ENCODE peak calls at places on chromosomes 11 and 22, in seven cellular contexts. R, Y, K, E, O, M and P are unnamed samples.

GRCh38 chr11:126697937-126698336 is 302.6 kb downstream of the KIRREL3 start:
- DNase-seq in R (no peak), Y (no peak), K (no peak), E (no peak), O (no peak), M (no peak), P (no peak)

GRCh38 chr22:22060200-22061084 is 77.9 kb upstream of the TOP3B start:
- DNase-seq in R (peak), Y (peak), K (peak), E (peak), O (peak), M (no peak), P (no peak)

GRCh38 chr22:32628626-32629587 is 154.3 kb downstream of the FBXO7 start:
- DNase-seq in R (no peak), Y (no peak), K (no peak), E (no peak), O (no peak), M (no peak), P (peak)

GRCh38 chr22:40176921-40177737 is 596 bp upstream of the TNRC6B start:
- DNase-seq in R (peak), Y (peak), K (no peak), E (peak), O (peak), M (no peak), P (no peak)

GRCh38 chr11:128424867-128425285 is 162.5 kb downstream of the ETS1 start:
- DNase-seq in R (peak), Y (peak), K (no peak), E (peak), O (peak), M (no peak), P (no peak)

GRCh38 chr22:35258144-35258988 is 1.1 kb downstream of the HMGXB4 start:
- DNase-seq in R (no peak), Y (peak), K (no peak), E (peak), O (no peak), M (no peak), P (no peak)

GRCh38 chr11:15793032-15793996 is 563.0 kb downstream of the SOX6 start:
- DNase-seq in R (no peak), Y (no peak), K (no peak), E (peak), O (no peak), M (no peak), P (no peak)

GRCh38 chr11:105923252-105923651 is 98.8 kb downstream of the MSANTD4 start:
- DNase-seq in R (no peak), Y (no peak), K (no peak), E (no peak), O (no peak), M (no peak), P (no peak)

GRCh38 chr11:45650166-45651095 is 15.0 kb downstream of the CHST1 start:
- DNase-seq in R (no peak), Y (no peak), K (no peak), E (no peak), O (no peak), M (no peak), P (no peak)

GRCh38 chr11:7592706-7593105 is 78.9 kb downstream of the PPFIBP2 start:
- DNase-seq in R (peak), Y (peak), K (no peak), E (no peak), O (peak), M (no peak), P (peak)

GRCh38 chr11:46120711-46121327 is 435 bp downstream of the PHF21A start:
- DNase-seq in R (peak), Y (peak), K (no peak), E (peak), O (peak), M (no peak), P (no peak)

GRCh38 chr22:25403752-25404471 is 160.6 kb upstream of the GRK3 start:
- DNase-seq in R (no peak), Y (no peak), K (peak), E (peak), O (no peak), M (no peak), P (peak)

GRCh38 chr22:31911565-31912401 is 32.6 kb upstream of the YWHAH start:
- DNase-seq in R (no peak), Y (no peak), K (no peak), E (no peak), O (no peak), M (no peak), P (no peak)

GRCh38 chr22:19844423-19845368 is 10.0 kb downstream of the GNB1L start:
- DNase-seq in R (peak), Y (no peak), K (peak), E (no peak), O (peak), M (peak), P (peak)

GRCh38 chr11:63535734-63536133 is 874 bp upstream of the PLAAT4 start:
- DNase-seq in R (no peak), Y (no peak), K (no peak), E (no peak), O (no peak), M (no peak), P (no peak)

GRCh38 chr11:122140535-122140934 is 24.5 kb upstream of the BLID start:
- DNase-seq in R (no peak), Y (no peak), K (no peak), E (peak), O (no peak), M (no peak), P (no peak)

GRCh38 chr11:129992161-129992944 is 10.3 kb downstream of the PRDM10 start:
- DNase-seq in R (peak), Y (no peak), K (peak), E (peak), O (no peak), M (no peak), P (no peak)

GRCh38 chr11:62575837-62576236 is 2.1 kb upstream of the EEF1G start:
- DNase-seq in R (no peak), Y (no peak), K (no peak), E (no peak), O (no peak), M (peak), P (no peak)

GRCh38 chr11:63553759-63554158 is 9.4 kb downstream of the PLAAT2 start:
- DNase-seq in R (no peak), Y (no peak), K (peak), E (no peak), O (no peak), M (no peak), P (no peak)

GRCh38 chr22:46352691-46353386 is 17.3 kb downstream of the TRMU start:
- DNase-seq in R (peak), Y (no peak), K (no peak), E (peak), O (peak), M (peak), P (no peak)

GRCh38 chr11:66891849-66892660 is 35.2 kb downstream of the LRFN4 start:
- DNase-seq in R (peak), Y (no peak), K (peak), E (peak), O (peak), M (no peak), P (peak)

GRCh38 chr11:113457784-113458183 is 17.4 kb downstream of the DRD2 start:
- DNase-seq in R (no peak), Y (no peak), K (no peak), E (no peak), O (no peak), M (no peak), P (no peak)

GRCh38 chr11:45155627-45156180 is 9.3 kb downstream of the PRDM11 start:
- DNase-seq in R (no peak), Y (no peak), K (no peak), E (no peak), O (no peak), M (no peak), P (no peak)

GRCh38 chr11:126354631-126355323 is 709 bp upstream of the ST3GAL4 start:
- DNase-seq in R (no peak), Y (no peak), K (peak), E (no peak), O (no peak), M (peak), P (no peak)

GRCh38 chr22:20595461-20595860 is 88.1 kb downstream of the MED15 start:
- DNase-seq in R (no peak), Y (no peak), K (no peak), E (no peak), O (no peak), M (no peak), P (no peak)

GRCh38 chr11:75431533-75432525 is 1.2 kb downstream of the KLHL35 start:
- DNase-seq in R (peak), Y (no peak), K (no peak), E (no peak), O (peak), M (peak), P (no peak)

GRCh38 chr11:75430692-75431532 is 2.1 kb downstream of the KLHL35 start:
- DNase-seq in R (no peak), Y (no peak), K (no peak), E (no peak), O (peak), M (peak), P (no peak)

GRCh38 chr11:75429641-75429901 is 3.4 kb downstream of the KLHL35 start:
- DNase-seq in R (no peak), Y (no peak), K (no peak), E (no peak), O (no peak), M (no peak), P (no peak)

GRCh38 chr11:75428989-75429640 is 3.9 kb downstream of the KLHL35 start:
- DNase-seq in R (no peak), Y (no peak), K (no peak), E (no peak), O (peak), M (no peak), P (no peak)

DNA sequence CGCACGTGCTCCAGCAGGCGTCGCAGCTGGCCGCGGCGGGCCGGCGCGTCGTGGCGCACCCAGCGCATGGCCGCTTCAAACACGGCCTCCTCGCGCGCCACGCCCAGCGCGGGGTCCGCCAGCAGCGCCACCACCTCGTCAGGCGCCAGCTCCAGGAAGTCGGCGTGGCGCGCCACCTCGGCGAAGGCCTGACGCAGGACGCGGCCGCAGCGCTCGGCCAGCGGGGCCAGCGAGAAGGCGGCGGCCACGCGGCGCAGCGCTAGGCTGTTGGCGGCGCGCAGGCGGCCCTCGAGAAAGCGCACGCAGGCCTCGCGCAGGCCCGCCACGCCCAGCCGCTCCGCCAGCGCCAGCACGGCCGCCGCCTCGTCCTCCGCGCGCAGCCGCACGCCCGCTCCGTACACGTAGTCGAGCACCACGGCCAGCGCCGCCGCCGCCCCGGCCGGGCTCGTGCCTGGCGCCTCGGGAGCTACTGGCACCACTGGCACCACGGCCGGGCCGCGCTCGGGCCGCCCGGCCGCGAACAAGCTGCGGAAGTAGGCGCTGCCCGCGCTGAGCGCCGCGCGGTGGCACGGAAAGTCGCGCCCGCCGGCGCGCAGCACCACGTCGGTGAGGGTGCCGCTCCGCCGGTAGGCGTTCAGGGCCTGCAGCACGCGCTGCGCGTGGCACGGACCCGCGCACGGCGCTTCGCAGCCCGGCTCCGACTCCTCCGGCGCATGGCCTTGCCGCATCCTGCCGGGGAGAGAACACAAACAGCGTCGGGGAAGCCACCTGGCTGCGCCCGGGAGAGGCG is 2.9 kb downstream of the KLHL35 start:
- DNase-seq in R (peak), Y (no peak), K (peak), E (peak), O (peak), M (no peak), P (no peak)
- TF ChIP-seq CTCF in R (no peak), Y (no peak), K (no peak), E (no peak), O (no peak), M (peak), P (no peak)

GRCh38 chr11:124953753-124954624 is at the start of gene CCDC15:
- DNase-seq in R (peak), Y (peak), K (peak), E (peak), O (peak), M (peak), P (peak)
- TF ChIP-seq CTCF in R (no peak), Y (no peak), K (no peak), E (no peak), O (no peak), M (no peak), P (no peak)

GRCh38 chr22:50613291-50613981 is 12.8 kb downstream of the MAPK8IP2 start:
- DNase-seq in R (peak), Y (no peak), K (no peak), E (no peak), O (no peak), M (no peak), P (no peak)
- TF ChIP-seq CTCF in R (no peak), Y (no peak), K (no peak), E (no peak), O (no peak), M (no peak), P (no peak)

DNA sequence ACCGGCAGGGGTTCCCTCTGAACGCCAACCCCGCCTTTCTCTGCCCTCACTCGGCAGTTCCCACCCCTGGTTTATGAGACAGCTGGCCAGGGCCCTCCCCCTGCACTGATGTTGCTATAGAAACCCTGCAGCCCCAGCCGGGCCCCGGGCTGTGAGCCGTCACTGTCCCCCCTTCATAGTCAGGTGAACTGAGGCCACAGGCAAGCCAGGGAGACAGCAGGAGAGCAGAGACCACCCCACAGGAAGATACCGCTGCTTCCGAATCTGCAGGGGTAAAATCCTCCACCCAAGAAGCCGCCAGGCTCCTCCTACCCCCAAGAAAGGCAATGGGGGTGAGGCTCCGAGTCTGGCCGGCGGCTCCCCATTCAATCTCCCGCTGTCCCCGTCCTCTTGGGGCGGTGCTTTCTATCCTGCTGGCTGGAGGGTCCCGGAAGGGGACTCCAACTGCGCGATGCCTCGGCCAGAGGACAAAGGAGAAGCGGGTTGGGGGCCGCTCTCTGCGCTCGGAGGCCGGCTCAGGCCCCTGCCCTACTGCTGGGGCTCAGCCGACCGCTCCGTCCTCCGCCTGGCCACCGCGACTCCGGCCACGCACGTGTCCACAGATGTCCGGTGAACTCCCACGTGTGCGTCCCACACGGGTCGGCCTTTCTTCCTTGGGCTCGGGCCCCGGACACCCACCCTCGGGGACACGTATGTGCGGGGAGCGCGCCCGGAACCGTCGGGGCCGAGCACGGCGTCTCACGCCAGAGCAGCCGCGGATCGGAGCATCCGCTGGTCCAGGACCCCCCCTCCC is 585 bp downstream of the SLC25A22 start:
- DNase-seq in R (peak), Y (peak), K (peak), E (peak), O (peak), M (no peak), P (no peak)
- TF ChIP-seq CTCF in R (no peak), Y (no peak), K (no peak), E (no peak), O (no peak), M (no peak), P (no peak)

GRCh38 chr22:48895341-48895740 is 932.3 kb downstream of the BRD1 start:
- DNase-seq in R (no peak), Y (no peak), K (no peak), E (no peak), O (no peak), M (peak), P (no peak)

GRCh38 chr22:48894804-48895250 is 932.8 kb downstream of the BRD1 start:
- DNase-seq in R (no peak), Y (no peak), K (no peak), E (no peak), O (no peak), M (peak), P (no peak)

GRCh38 chr22:48893288-48894063 is 934.2 kb downstream of the BRD1 start:
- DNase-seq in R (no peak), Y (no peak), K (no peak), E (no peak), O (no peak), M (peak), P (no peak)

GRCh38 chr22:48892571-48893287 is 934.9 kb downstream of the BRD1 start:
- DNase-seq in R (no peak), Y (no peak), K (no peak), E (no peak), O (no peak), M (peak), P (no peak)

GRCh38 chr22:48894064-48894671 is 933.5 kb downstream of the BRD1 start:
- DNase-seq in R (no peak), Y (no peak), K (no peak), E (no peak), O (no peak), M (peak), P (no peak)
- TF ChIP-seq CTCF in R (no peak), Y (no peak), K (no peak), E (no peak), O (no peak), M (peak), P (no peak)

GRCh38 chr11:69312418-69313399 is 18.8 kb downstream of the MYEOV start:
- DNase-seq in R (no peak), Y (no peak), K (no peak), E (no peak), O (no peak), M (peak), P (no peak)
- TF ChIP-seq CTCF in R (no peak), Y (no peak), K (no peak), E (no peak), O (no peak), M (no peak), P (no peak)

GRCh38 chr11:103604310-103604709 is 432.1 kb upstream of the DDI1 start:
- DNase-seq in R (no peak), Y (no peak), K (no peak), E (no peak), O (no peak), M (no peak), P (no peak)

GRCh38 chr11:103601230-103601846 is 435.1 kb upstream of the DDI1 start:
- DNase-seq in R (peak), Y (peak), K (peak), E (peak), O (no peak), M (no peak), P (peak)

GRCh38 chr11:103608566-103608965 is 427.9 kb upstream of the DDI1 start:
- DNase-seq in R (no peak), Y (no peak), K (no peak), E (peak), O (no peak), M (no peak), P (no peak)

DNA sequence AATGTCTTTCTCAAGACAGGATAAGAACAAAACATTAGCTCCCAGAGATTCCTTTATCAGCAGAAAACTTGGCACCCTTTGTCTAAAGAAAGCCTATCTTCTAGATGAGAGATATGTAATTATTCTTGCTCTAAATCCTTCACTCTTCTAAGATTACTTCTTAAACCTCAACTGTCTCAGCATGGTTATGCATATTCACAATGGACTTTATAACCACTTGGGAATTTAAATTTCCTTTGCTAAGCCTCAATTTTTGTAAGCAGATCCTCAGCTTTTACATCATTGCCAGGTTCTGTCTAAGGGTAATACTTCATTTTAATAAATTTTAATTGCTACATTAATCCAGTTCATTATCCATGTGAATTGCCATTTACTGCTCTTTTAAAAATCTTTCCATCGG is 433.6 kb upstream of the DDI1 start:
- DNase-seq in R (no peak), Y (no peak), K (no peak), E (no peak), O (no peak), M (no peak), P (no peak)
- TF ChIP-seq CTCF in R (no peak), Y (no peak), K (no peak), E (no peak), O (no peak), M (no peak), P (no peak)

DNA sequence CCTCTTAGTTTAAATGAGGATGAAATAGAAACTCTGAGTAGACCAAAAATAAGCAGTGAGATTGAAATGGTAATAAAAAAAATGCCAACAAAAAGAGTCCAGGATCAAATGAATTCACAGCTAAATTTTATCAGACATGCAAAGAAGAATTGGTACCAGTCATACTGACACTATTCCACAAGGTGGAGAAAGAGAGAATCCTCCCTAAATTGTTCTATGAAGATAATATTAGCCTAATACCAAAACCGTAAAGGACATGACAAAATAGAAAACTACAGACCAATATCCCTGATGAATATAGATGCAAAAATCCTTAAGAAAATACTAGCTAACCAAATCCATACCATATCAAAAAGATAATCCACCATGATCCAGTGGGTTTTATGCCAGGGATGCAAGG is 169.8 kb upstream of the CHORDC1 start:
- DNase-seq in R (no peak), Y (no peak), K (no peak), E (no peak), O (no peak), M (no peak), P (no peak)
- TF ChIP-seq CTCF in R (no peak), Y (no peak), K (no peak), E (no peak), O (no peak), M (no peak), P (no peak)

GRCh38 chr11:31798057-31799035 is 12.8 kb downstream of the PAX6 start:
- DNase-seq in R (no peak), Y (peak), K (peak), E (no peak), O (no peak), M (no peak), P (no peak)
- TF ChIP-seq CTCF in R (no peak), Y (no peak), K (peak), E (peak), O (no peak), M (peak), P (peak)